ENCODE peak calls at places on chromosomes 3 and 15, in five cellular contexts. N is GM13977, K is H9, W is upper lobe of right lung, R is AG10803. C is an unnamed sample.

GRCh38 chr15:89654847-89655805 is at the start of gene KIF7:
- DNase-seq in N (peak; percentile 85), K (peak; percentile 84), R (peak; percentile 48), W (no peak), C (no peak)

GRCh38 chr3:146542968-146543367 is 1.4 kb downstream of the PLSCR1 start:
- DNase-seq in N (no peak), W (no peak), R (no peak), K (no peak), C (no peak)

GRCh38 chr15:29812384-29812694 is 9.9 kb downstream of the TJP1 start:
- DNase-seq in W (no peak), K (no peak), N (no peak), R (peak; percentile 52), C (no peak)

GRCh38 chr15:60763668-60764067 is 284.7 kb upstream of the ICE2 start:
- DNase-seq in N (no peak), W (no peak), R (no peak), K (no peak), C (no peak)

GRCh38 chr3:149472393-149472792 is 2.1 kb upstream of the TM4SF4 start:
- DNase-seq in R (peak; percentile 68), N (no peak), W (no peak), K (no peak), C (no peak)

GRCh38 chr15:34999906-35000305 is 11.8 kb upstream of the ZNF770 start:
- DNase-seq in N (no peak), R (no peak), K (no peak), W (no peak), C (no peak)

GRCh38 chr3:100047455-100048141 is 66.7 kb downstream of the FILIP1L start:
- DNase-seq in W (no peak), R (peak; percentile 85), K (no peak), N (peak; percentile 40), C (no peak)

GRCh38 chr3:129398803-129399144 is 29.7 kb downstream of the EFCAB12 start:
- DNase-seq in K (no peak), N (no peak), W (no peak), R (peak; percentile 31), C (no peak)

GRCh38 chr3:190458040-190458439 is 8.3 kb upstream of the TMEM207 start:
- DNase-seq in R (peak; percentile 14), K (no peak), N (no peak), W (no peak), C (no peak)

GRCh38 chr3:145911016-145911415 is 250.0 kb downstream of the PLOD2 start:
- DNase-seq in N (no peak), W (no peak), R (peak; percentile 3), K (no peak), C (no peak)

GRCh38 chr3:170641510-170642236 is 55.8 kb upstream of the SLC7A14 start:
- DNase-seq in K (no peak), N (no peak), R (peak; percentile 65), W (no peak), C (no peak)

GRCh38 chr3:122915300-122916055 is 112.1 kb downstream of the SEMA5B start:
- DNase-seq in N (peak; percentile 12), R (no peak), W (no peak), K (no peak), C (no peak)

DNA sequence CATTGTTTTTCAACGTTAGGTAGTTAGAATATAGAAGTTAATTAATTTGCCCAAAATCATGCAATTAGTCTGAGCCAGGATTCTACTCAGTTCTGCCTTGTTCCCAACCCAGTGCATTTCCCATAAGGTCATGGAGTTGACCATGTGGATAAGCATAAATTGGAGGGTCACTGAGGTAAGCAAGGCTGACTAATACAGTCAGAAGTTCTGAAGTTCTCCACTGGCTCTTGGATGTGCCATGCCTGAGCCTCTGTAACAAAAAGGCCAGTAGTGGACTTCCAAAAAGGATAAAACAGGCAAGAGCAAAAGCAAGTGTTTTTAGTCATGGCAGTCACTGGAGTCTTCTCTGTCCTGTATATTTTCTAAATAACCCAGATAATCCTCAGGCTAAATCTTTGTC is 124.4 kb upstream of the PHLDB2 start:
- DNase-seq in K (no peak), W (no peak), N (no peak), R (no peak), C (no peak)
- TF ChIP-seq CTCF in K (no peak), W (no peak), N (no peak), R (no peak), C (no peak)

DNA sequence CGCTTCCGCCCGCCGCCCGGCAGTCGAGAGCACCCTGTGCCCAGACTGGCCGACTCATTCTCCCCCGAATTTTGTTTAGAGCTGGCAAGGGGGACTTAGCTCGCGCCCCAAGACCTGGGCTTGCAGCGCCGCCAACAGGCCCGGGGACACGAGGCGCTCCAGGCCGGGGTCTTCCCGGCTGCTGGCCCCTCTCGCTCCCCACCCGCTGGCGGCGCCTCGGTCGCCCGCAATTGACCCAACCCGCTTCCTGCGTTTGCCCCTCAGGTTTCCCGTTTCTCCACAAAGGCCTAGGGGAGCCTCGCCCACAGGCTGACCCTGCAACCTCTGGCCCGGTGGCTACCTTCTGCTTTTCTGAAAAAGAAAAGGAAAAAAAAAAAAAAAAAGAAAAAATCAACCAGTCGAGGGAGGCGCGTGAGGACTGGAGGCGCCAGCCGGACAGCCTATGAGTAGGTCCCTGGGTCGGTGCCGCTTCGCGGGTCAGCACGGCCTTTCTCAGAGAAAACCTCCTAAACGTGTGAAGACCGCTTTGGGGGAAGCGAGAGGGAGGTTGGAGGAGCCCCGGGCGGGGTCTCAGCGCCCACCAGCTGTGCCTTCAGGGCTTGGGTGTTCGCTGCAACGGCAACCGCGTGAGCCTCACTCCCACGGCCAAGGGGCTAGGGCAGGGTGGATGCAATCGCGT is 7.2 kb downstream of the FOXL2 start:
- DNase-seq in R (no peak), N (no peak), W (no peak), K (peak; percentile 70), C (no peak)
- TF ChIP-seq CTCF in R (no peak), N (no peak), W (no peak), K (peak; percentile 64), C (no peak)

GRCh38 chr15:58537033-58537432 is 105.2 kb downstream of the LIPC start:
- DNase-seq in K (no peak), N (no peak), R (no peak), W (no peak), C (no peak)
- TF ChIP-seq CTCF in K (no peak), N (no peak), R (no peak), W (no peak), C (no peak)

DNA sequence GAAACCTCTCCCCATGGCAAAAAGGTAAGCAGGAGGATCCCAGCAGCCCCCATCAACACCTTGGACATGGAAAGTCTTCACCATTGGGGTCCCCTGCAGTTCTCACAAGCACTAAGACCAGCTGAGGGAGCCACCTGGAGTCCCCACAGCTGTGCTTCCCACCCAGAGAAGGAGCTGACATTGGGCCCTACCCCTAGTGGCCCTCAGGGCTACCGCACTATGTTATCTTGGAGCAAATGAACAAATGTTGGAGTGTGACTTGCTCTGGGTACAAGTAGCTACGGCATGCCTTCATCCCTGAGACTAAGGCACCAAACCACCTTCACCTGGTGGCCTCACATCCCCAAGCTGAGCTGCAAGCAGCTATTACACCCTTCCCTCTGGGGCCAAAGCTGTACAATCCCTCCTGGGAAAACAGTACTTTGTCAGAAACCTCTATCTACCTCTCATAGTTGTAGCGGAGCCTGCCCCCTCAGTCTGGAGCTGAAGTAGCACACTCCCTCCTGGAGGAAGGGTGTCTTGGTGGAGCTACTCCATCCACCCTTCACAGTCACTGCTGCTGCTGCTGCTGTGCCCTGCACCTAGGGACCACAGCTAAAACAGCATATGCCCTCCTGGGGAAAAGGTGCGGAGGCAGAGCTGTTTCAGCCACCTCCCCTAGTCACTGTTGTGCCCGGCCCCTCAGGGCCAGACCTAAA is 42.7 kb downstream of the SERP1 start:
- DNase-seq in K (peak; percentile 56), W (no peak), R (no peak), N (no peak), C (no peak)
- TF ChIP-seq CTCF in K (peak; percentile 48), W (no peak), R (no peak), N (no peak), C (no peak)

GRCh38 chr15:76060098-76060989 is 559 bp downstream of the TMEM266 start:
- DNase-seq in N (peak; percentile 34), R (no peak), K (no peak), W (no peak), C (no peak)

GRCh38 chr15:76057332-76058000 is 2.3 kb upstream of the TMEM266 start:
- DNase-seq in R (peak; percentile 34), N (peak; percentile 63), W (no peak), K (no peak), C (no peak)

GRCh38 chr15:76061700-76062099 is 1.9 kb downstream of the TMEM266 start:
- DNase-seq in K (no peak), R (no peak), W (no peak), N (no peak), C (no peak)

GRCh38 chr15:76058714-76059319 is 968 bp upstream of the TMEM266 start:
- DNase-seq in W (no peak), K (peak; percentile 52), N (peak; percentile 57), R (no peak), C (no peak)

DNA sequence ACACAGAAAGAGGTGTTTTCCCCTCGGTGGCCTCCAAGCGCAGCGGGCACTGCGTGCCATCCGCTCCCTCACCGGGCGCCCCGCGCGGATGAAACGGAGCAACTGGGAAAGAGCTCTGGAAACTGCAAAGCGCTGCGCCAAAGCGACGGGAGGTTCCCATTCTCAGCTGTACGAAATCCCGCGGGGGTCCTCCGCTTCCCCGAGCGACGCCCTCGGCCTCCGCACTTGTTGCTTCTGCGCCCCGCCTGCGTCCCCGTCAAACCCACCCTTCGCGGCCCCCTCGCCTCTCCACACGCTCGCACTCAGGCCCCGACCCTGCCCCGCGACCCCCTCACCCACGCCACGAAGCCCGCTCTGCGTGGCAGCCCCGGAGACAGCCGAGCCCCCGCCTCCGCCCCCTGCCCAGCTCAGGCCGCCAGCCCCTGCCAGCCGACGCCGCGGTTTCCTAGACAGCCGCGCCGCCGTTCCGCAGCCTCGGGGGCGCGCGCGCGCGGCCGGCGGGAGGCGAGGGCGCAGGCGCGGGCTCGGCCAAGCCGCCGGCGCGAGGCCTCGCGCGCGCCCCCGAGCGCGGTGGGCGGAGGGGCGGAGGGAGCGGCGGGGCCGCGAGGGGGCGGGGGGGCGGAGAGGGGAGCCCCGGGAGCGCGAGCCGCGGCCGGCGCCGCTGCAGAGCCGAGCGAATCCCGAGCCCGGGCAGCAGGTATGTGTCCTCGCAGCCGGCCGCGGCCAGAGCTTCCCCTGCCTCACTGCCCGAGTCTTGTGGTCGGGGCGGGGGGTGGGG is at the start of gene TMEM266:
- DNase-seq in R (no peak), W (peak; percentile 72), K (peak; percentile 74), N (peak; percentile 88), C (no peak)
- TF ChIP-seq CTCF in R (no peak), W (no peak), K (peak; percentile 48), N (peak; percentile 8), C (no peak)

DNA sequence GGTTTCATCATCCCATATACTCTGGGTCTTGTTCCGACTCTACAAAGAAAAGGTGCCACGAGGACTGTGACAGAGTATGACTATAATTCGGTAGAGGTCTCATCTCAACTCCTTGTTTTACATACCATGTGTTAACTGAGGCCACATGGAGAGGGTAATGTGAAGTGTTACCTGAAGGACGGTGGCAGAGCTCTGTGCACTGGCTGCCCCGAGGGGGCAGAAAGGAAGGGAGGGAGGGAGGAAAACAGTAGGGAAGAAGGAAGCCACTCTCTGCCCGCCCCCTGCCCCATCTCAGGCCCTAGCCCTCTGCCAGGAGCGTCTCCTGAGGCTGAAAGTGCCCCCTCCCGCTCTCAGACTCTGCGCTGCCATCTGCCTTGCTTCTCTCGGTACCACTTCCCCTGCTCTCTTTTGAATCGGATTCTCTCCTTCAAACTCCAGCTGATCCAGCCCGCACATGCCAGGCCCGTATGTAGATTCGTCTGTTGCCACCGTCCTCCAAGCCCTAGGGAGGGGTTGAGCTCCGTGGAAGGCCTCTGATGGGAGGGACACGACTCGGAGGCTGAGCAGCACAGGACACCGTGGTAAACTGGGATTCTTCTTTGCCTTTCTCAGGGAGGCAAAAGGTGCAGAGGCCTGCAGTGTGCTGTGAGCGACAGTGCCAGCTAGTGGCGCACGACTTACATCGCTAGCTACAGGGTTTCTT is 70.5 kb upstream of the ATP10A start:
- DNase-seq in W (peak; percentile 89), K (peak; percentile 86), R (peak; percentile 87), N (no peak), C (no peak)
- TF ChIP-seq CTCF in W (peak; percentile 68), K (peak; percentile 77), R (peak; percentile 90), N (peak; percentile 34), C (no peak)